ENCODE peak calls at places on chromosome 14, in eight cellular contexts. S is breast epithelium; X is suprapubic skin; T is MM.1S; J is ovary; I is heart right ventricle; L is naive thymus-derived CD4-positive, alpha-beta T cell; H is right lobe of liver. Y is an unnamed sample. For H3K9me3 and H3K4me1, the result is how much of the 10 kb centered on the place peaks cover.

GRCh38 chr14:52961060-52961639 is 10.3 kb upstream of the FERMT2 start:
- DNase-seq in T (peak), X (peak), J (peak), H (peak), I (peak), S (peak), L (peak), Y (peak)

GRCh38 chr14:99412122-99413061 is 68.3 kb downstream of the SETD3 start:
- DNase-seq in S (no peak), I (no peak), J (no peak), T (no peak), H (no peak), X (no peak), L (no peak), Y (no peak)

GRCh38 chr14:41872906-41873305 is 266.2 kb downstream of the LRFN5 start:
- DNase-seq in H (no peak), T (no peak), X (no peak), L (no peak), J (no peak), S (no peak), I (no peak), Y (no peak)

GRCh38 chr14:18688346-18688745 is 87.4 kb downstream of the OR11H12 start:
- DNase-seq in I (no peak), T (no peak), L (no peak), H (no peak), S (no peak), X (no peak), J (no peak), Y (no peak)

GRCh38 chr14:38079268-38079667 is 128.4 kb upstream of the SSTR1 start:
- DNase-seq in S (no peak), H (no peak), X (no peak), J (no peak), T (no peak), L (no peak), I (no peak), Y (no peak)

GRCh38 chr14:64522591-64523355 is 17.8 kb upstream of the HSPA2 start:
- DNase-seq in I (no peak), H (no peak), J (no peak), T (peak), S (no peak), X (no peak), L (no peak), Y (no peak)

GRCh38 chr14:69039287-69039628 is 60.2 kb upstream of the ACTN1 start:
- DNase-seq in L (no peak), S (no peak), I (no peak), T (no peak), H (no peak), J (no peak), X (no peak), Y (no peak)

GRCh38 chr14:25108959-25109358 is 59.0 kb upstream of the STXBP6 start:
- DNase-seq in S (no peak), T (no peak), X (no peak), L (no peak), J (no peak), I (no peak), H (no peak), Y (no peak)

GRCh38 chr14:104317975-104318557 is 179.7 kb downstream of the KIF26A start:
- DNase-seq in I (no peak), S (no peak), H (no peak), J (no peak), T (no peak), L (no peak), X (peak), Y (no peak)

GRCh38 chr14:99247772-99248171 is 24.2 kb downstream of the BCL11B start:
- DNase-seq in J (no peak), S (no peak), L (no peak), I (no peak), H (no peak), T (no peak), X (no peak), Y (no peak)

GRCh38 chr14:103705158-103705523 is 10.1 kb downstream of the XRCC3 start:
- DNase-seq in H (no peak), T (no peak), X (no peak), J (peak), S (peak), I (peak), L (no peak), Y (no peak)

GRCh38 chr14:77607741-77608302 is 8.6 kb downstream of the SPTLC2 start:
- DNase-seq in I (peak), S (no peak), H (no peak), T (no peak), L (no peak), J (no peak), X (no peak), Y (no peak)

GRCh38 chr14:68379510-68380303 is 413.2 kb downstream of the ZFP36L1 start:
- DNase-seq in I (no peak), H (no peak), S (no peak), J (no peak), T (no peak), L (peak), X (no peak), Y (peak)

GRCh38 chr14:77325746-77326094 is 4.9 kb downstream of the GSTZ1 start:
- DNase-seq in I (no peak), T (no peak), X (no peak), J (no peak), L (no peak), H (no peak), S (no peak), Y (no peak)

GRCh38 chr14:69716483-69717187 is 50.3 kb upstream of the SRSF5 start:
- DNase-seq in S (peak), T (peak), I (no peak), X (no peak), L (no peak), H (no peak), J (no peak), Y (peak)

GRCh38 chr14:58638231-58639205 is 756 bp downstream of the DACT1 start:
- DNase-seq in X (peak), H (no peak), J (peak), T (no peak), L (peak), I (peak), S (no peak), Y (no peak)

GRCh38 chr14:48943913-48944312 is 642.3 kb downstream of the RPS29 start:
- DNase-seq in X (no peak), H (no peak), I (no peak), S (no peak), L (no peak), T (no peak), J (no peak), Y (no peak)

GRCh38 chr14:60272177-60272576 is 23.2 kb downstream of the PPM1A start:
- DNase-seq in J (no peak), X (no peak), L (no peak), I (no peak), T (no peak), S (no peak), H (no peak), Y (no peak)

GRCh38 chr14:59146484-59146883 is 42.0 kb upstream of the DAAM1 start:
- DNase-seq in X (no peak), I (no peak), J (no peak), S (no peak), L (no peak), H (no peak), T (no peak), Y (no peak)

GRCh38 chr14:48874701-48875100 is 711.5 kb downstream of the RPS29 start:
- DNase-seq in H (no peak), L (no peak), T (no peak), J (no peak), I (no peak), S (no peak), X (no peak), Y (no peak)

GRCh38 chr14:102071283-102071998 is 15.4 kb downstream of the HSP90AA1 start:
- DNase-seq in I (no peak), X (no peak), L (no peak), S (peak), T (no peak), J (no peak), H (no peak), Y (no peak)

GRCh38 chr14:37594916-37595808 is at the start of the genes FOXA1 and TTC6:
- DNase-seq in H (peak), L (no peak), S (no peak), T (peak), I (no peak), X (no peak), J (no peak), Y (no peak)

GRCh38 chr14:68249534-68250517 is 430.2 kb downstream of the RAD51B start:
- DNase-seq in H (no peak), L (no peak), S (no peak), X (no peak), J (no peak), I (no peak), T (no peak), Y (no peak)

GRCh38 chr14:34680806-34681479 is 33.5 kb downstream of the CFL2 start:
- DNase-seq in L (no peak), H (peak), I (no peak), T (no peak), J (no peak), S (no peak), X (no peak), Y (no peak)

GRCh38 chr14:85273099-85273677 is 256.8 kb upstream of the FLRT2 start:
- DNase-seq in H (no peak), S (no peak), I (no peak), T (no peak), J (no peak), L (no peak), X (no peak), Y (no peak)

GRCh38 chr14:85280074-85280473 is 249.9 kb upstream of the FLRT2 start:
- DNase-seq in T (no peak), S (no peak), X (no peak), H (no peak), J (no peak), L (no peak), I (no peak), Y (no peak)

GRCh38 chr14:85279407-85279806 is 250.5 kb upstream of the FLRT2 start:
- DNase-seq in L (no peak), H (no peak), I (no peak), T (no peak), S (no peak), X (no peak), J (no peak), Y (no peak)

GRCh38 chr14:85273952-85274351 is 256.0 kb upstream of the FLRT2 start:
- DNase-seq in L (no peak), J (no peak), I (no peak), T (no peak), H (no peak), S (no peak), X (no peak), Y (no peak)

DNA sequence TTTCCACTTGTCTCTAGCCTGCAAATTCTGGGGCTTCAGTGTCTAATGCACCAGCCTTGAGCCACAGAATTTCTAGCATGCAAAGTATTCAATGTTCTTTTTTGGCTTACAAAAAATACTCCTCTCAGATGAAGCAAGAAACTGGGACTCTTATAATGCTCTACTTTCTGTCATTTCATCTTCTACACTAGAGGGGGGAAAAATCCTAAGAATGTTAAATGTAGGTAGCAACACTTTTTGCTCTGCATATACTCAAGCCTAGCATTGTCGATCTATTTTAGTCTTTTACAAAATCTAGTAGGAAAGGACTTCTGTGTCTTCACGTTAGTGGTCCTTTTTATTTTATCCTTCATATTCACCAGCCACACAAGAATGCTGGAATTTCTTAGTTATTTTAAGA is 253.1 kb upstream of the FLRT2 start:
- DNase-seq in S (no peak), I (no peak), L (no peak), T (no peak), H (no peak), X (no peak), J (no peak), Y (no peak)
- H3K9me3 ChIP-seq in S (under half), I (under half), L (under half), T (under half), H (under half), X (under half), J (under half), Y (under half)

GRCh38 chr14:94771906-94772468 is 2.1 kb upstream of the GSC start:
- DNase-seq in H (no peak), S (no peak), I (no peak), L (no peak), T (no peak), J (no peak), X (no peak), Y (no peak)
- H3K4me1 ChIP-seq in H (under half), S (under half), I (under half), L (under half), T (under half), J (under half), X (under half), Y (under half)

GRCh38 chr14:61505815-61506809 is 184.7 kb downstream of the PRKCH start:
- DNase-seq in S (no peak), J (no peak), X (no peak), H (no peak), L (no peak), I (no peak), T (no peak), Y (no peak)
- H3K27ac ChIP-seq in S (no peak), J (no peak), X (no peak), H (no peak), L (peak), I (no peak), T (no peak), Y (peak)

DNA sequence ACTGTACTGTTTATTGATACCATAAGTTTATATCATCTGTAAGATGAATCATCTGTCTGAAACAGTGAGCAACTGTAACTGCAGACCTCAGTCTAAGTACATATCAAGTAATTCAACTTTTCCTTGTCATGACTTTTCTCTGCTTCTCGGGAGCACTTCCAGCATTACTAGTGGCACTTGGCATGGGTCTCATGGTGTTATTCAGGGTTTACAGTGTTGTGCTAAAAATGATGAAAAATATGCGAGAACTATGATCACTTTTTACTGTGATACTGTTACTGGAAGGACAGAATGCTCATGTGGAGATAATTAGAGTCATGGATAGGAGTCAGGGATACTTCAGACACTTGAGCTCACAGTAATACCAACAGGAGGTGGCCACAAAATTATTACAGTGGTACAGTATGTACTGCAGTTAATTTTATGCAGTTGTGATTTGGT is 8.3 kb downstream of the KTN1 start:
- DNase-seq in J (no peak), S (no peak), H (no peak), L (no peak), X (no peak), I (no peak), T (no peak), Y (no peak)
- H3K9me3 ChIP-seq in J (under half), S (under half), H (under half), L (under half), X (under half), I (under half), T (under half), Y (under half)

DNA sequence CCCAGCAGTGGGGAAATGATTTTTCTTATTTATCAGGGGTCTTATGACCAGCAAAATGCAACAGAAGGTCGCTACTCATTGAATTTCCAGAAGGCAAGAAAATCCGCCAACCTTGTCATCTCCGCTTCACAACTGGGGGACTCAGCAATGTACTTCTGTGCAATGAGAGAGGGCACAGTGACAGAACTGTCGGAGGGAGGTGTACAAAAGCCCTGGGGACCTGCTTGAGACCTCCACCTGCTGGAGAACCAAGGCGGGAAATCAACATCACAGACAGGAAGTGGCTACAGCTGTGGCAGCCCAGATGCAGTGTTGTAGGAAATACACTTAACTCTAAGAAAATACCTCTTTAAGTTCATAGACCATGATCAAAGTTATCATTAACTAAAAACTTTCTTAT is 250.9 kb upstream of the OR4E1 start:
- DNase-seq in I (no peak), H (no peak), J (no peak), T (peak), S (no peak), X (no peak), L (peak), Y (peak)
- H3K4me1 ChIP-seq in I (under half), H (under half), J (under half), T (under half), S (under half), X (under half), L (half or more), Y (half or more)

DNA sequence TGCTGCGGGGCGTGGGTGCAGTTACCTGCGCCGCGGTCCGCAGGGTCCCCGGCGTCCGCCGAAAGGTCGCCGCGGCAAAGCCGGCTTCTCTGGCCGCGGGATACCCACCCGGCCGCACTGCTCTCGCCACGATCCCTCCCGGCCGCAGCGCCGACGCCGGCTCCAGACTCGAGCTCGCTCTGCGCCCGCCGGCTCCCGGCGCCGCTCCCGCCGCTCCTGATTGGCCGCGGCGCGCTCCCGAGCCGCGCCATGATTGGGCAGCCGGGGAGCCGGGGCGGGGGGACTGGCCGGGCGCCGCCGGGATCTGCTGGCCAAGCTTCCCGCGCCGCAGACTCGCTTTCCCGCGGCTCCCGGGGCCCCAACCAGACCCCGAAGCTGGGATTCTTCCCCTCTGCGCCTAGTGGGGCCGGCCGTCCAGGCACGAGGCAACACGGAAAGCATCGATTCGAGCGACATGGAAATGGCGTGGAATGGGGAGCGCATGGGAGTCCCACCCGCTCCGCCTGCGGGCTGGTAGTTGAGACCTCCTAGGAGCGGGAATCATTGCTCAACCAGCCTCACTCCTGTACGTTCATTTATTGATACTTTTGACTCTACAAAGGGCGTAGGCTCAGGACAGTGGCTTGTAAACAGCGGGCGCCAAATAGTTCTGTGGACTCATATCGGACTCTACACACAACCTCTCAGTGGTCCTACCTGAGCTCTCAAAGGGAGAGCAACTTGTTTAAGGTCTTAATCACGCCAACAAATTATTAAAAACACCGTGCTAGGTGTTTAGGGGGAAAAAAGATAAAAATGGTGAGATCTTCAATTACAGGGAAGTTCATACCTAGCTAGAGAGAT is 36.4 kb upstream of the STON2 start:
- DNase-seq in X (peak), I (peak), T (peak), L (peak), S (peak), H (peak), J (peak), Y (peak)
- H3K27ac ChIP-seq in X (peak), I (peak), T (no peak), L (no peak), S (peak), H (peak), J (no peak), Y (no peak)

GRCh38 chr14:105852378-105853088 is 326.1 kb downstream of the TMEM121 start:
- DNase-seq in H (no peak), I (peak), J (no peak), S (peak), X (peak), L (no peak), T (no peak), Y (no peak)
- H3K9me3 ChIP-seq in H (under half), I (under half), J (under half), S (under half), X (under half), L (under half), T (under half), Y (under half)

GRCh38 chr14:49970474-49971147 is 77.7 kb downstream of the ARF6 start:
- DNase-seq in S (no peak), X (no peak), I (peak), T (peak), H (no peak), J (no peak), L (no peak), Y (no peak)
- H3K4me1 ChIP-seq in S (under half), X (half or more), I (under half), T (under half), H (under half), J (under half), L (under half), Y (half or more)

GRCh38 chr14:89013698-89014569 is 189.5 kb downstream of the TTC8 start:
- DNase-seq in L (no peak), H (no peak), I (no peak), X (no peak), J (no peak), T (no peak), S (no peak), Y (no peak)

GRCh38 chr14:89011327-89011726 is 186.9 kb downstream of the TTC8 start:
- DNase-seq in S (no peak), X (no peak), L (no peak), T (no peak), I (no peak), H (no peak), J (no peak), Y (no peak)

GRCh38 chr14:89011727-89012271 is 187.3 kb downstream of the TTC8 start:
- DNase-seq in S (no peak), J (no peak), H (no peak), I (no peak), X (no peak), T (no peak), L (no peak), Y (no peak)

GRCh38 chr14:89013098-89013504 is 188.7 kb downstream of the TTC8 start:
- DNase-seq in I (no peak), T (no peak), H (no peak), S (no peak), J (no peak), L (no peak), X (no peak), Y (no peak)

DNA sequence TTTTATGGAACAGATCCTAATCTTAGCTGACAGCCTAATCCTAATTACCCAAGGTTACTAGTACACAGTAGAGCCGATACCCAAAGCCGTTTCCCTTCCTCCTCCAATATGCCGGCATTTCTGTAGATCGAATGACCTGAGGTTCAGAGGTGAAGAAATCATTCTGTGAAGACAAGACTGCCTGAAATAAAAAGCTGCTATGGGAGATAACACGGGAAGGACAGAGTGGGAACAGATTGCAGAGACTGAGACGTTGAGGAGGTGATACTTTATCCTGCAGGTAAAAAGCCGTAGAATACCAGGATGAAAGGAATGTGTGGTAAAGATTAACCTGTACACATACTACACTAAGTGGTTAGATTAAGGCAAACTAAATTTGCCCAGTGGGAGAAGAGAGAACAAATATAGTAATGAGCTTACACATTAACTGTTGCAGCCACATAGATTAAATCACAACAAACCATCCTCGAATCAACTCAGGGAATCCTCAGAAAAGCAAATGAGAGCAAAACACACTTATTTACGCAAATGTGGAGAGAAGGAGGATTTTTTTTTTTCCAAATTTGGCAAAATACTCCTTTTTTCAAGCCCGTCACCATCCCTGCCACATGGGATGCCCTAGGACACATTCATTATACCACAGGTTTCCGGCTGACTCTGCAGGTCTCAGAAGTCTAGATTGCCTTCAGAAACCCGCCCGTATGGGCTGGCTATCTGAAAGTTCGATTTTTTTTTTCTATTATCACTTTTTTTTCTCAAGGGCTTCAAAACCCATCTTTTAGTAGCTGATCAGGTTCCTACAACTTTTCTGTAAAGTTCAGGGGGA is 188.0 kb downstream of the TTC8 start:
- DNase-seq in J (no peak), S (no peak), I (no peak), T (no peak), X (no peak), L (no peak), H (no peak), Y (no peak)
- H3K27ac ChIP-seq in J (no peak), S (no peak), I (no peak), T (no peak), X (no peak), L (no peak), H (no peak), Y (no peak)

Y was measured in CD4-positive, alpha-beta memory T cell.